ENCODE peak calls at places on chromosomes 1 and 21, in eight cellular contexts. F is H4; J is foreskin keratinocyte; Y is HEK293T; V is activated CD8-positive, alpha-beta memory T cell treated with anti-CD3 and anti-CD28 coated beads, Interleukin-2, amount 10 ng/mL, durations not matched to agents 7 days and 5 days; Q is GDM1; U is aorta; B is NAMALWA. T is an unnamed sample.
A peak's percentile ranks its signal among the peaks of the same experiment; 100 is the strongest.

GRCh38 chr21:36113647-36114428 is 21.0 kb upstream of the CBR3 start:
- DNase-seq in F (no peak), J (no peak), Y (no peak), V (no peak), Q (no peak), U (no peak), B (no peak), T (peak; percentile 55)

GRCh38 chr1:58162952-58163550 is 383.5 kb downstream of the OMA1 start:
- DNase-seq in F (peak; percentile 14), J (peak; percentile 41), Y (peak; percentile 71), V (no peak), Q (peak; percentile 23), U (no peak), B (peak; percentile 46), T (peak; percentile 46)

GRCh38 chr1:20728371-20729154 is 3.9 kb downstream of the SH2D5 start:
- DNase-seq in F (no peak), J (no peak), Y (no peak), V (peak; percentile 34), Q (no peak), U (peak; percentile 40), B (no peak), T (no peak)

GRCh38 chr1:56098956-56099355 is 480.4 kb downstream of the PLPP3 start:
- DNase-seq in F (no peak), J (no peak), Y (no peak), V (no peak), Q (no peak), U (no peak), B (no peak), T (no peak)

GRCh38 chr1:8643542-8644536 is 173.6 kb downstream of the RERE start:
- DNase-seq in F (no peak), J (no peak), Y (no peak), V (no peak), Q (no peak), U (no peak), B (peak; percentile 61), T (peak; percentile 32)

GRCh38 chr1:147080013-147080661 is 92.1 kb downstream of the PRKAB2 start:
- DNase-seq in F (no peak), J (peak; percentile 8), Y (no peak), V (no peak), Q (no peak), U (no peak), B (no peak), T (no peak)

GRCh38 chr1:146012703-146013565 is 8.6 kb downstream of the HJV start:
- DNase-seq in F (peak; percentile 78), J (no peak), Y (peak; percentile 65), V (peak; percentile 75), Q (peak; percentile 21), U (no peak), B (peak; percentile 89), T (peak; percentile 76)

GRCh38 chr1:32773018-32773763 is 44.0 kb downstream of the YARS1 start:
- DNase-seq in F (peak; percentile 75), J (no peak), Y (peak; percentile 95), V (peak; percentile 82), Q (peak; percentile 52), U (peak; percentile 92), B (peak; percentile 79), T (peak; percentile 89)

GRCh38 chr1:11229178-11229577 is 33.2 kb downstream of the MTOR start:
- DNase-seq in F (no peak), J (no peak), Y (no peak), V (no peak), Q (no peak), U (no peak), B (peak; percentile 50), T (no peak)

GRCh38 chr1:226223157-226223785 is at the start of gene MIXL1:
- DNase-seq in F (no peak), J (no peak), Y (no peak), V (no peak), Q (no peak), U (no peak), B (no peak), T (no peak)

GRCh38 chr1:219324629-219325367 is 151.1 kb downstream of the LYPLAL1 start:
- DNase-seq in F (peak; percentile 84), J (peak; percentile 83), Y (no peak), V (no peak), Q (no peak), U (no peak), B (no peak), T (no peak)

GRCh38 chr1:29364101-29364678 is 127.9 kb downstream of the PTPRU start:
- DNase-seq in F (no peak), J (no peak), Y (no peak), V (no peak), Q (no peak), U (no peak), B (no peak), T (peak; percentile 2)

GRCh38 chr1:100721502-100722205 is 2.1 kb downstream of the VCAM1 start:
- DNase-seq in F (peak; percentile 97), J (no peak), Y (no peak), V (no peak), Q (no peak), U (no peak), B (no peak), T (no peak)